ENCODE peak calls at places on chromosomes 3 and 15, in six cellular contexts. One of them, this sample, is unnamed. For H3K36me3, the result is how much of the 10 kb centered on the place peaks cover.

GRCh38 chr3:44359146-44359751 is 20.7 kb downstream of the TCAIM start:
- DNase-seq in CD8-positive, alpha-beta memory T cell: no peak
- DNase-seq in neural progenitor cell: peak
- DNase-seq in CD8-positive, alpha-beta T cell: no peak
- DNase-seq in mesenchymal stem cell: peak
- DNase-seq in PC-3: no peak
- DNase-seq in this sample: no peak

GRCh38 chr3:48426401-48426909 is 3.4 kb downstream of the PLXNB1 start:
- DNase-seq in PC-3: no peak
- DNase-seq in CD8-positive, alpha-beta memory T cell: no peak
- DNase-seq in mesenchymal stem cell: no peak
- DNase-seq in neural progenitor cell: no peak
- DNase-seq in CD8-positive, alpha-beta T cell: no peak
- DNase-seq in this sample: no peak

GRCh38 chr15:58490405-58491150 is 58.8 kb downstream of the LIPC start:
- DNase-seq in neural progenitor cell: no peak
- DNase-seq in PC-3: no peak
- DNase-seq in CD8-positive, alpha-beta memory T cell: no peak
- DNase-seq in mesenchymal stem cell: no peak
- DNase-seq in CD8-positive, alpha-beta T cell: no peak
- DNase-seq in this sample: no peak

GRCh38 chr15:43912991-43913927 is 86.5 kb downstream of the WDR76 start:
- DNase-seq in PC-3: peak
- DNase-seq in CD8-positive, alpha-beta memory T cell: no peak
- DNase-seq in CD8-positive, alpha-beta T cell: no peak
- DNase-seq in mesenchymal stem cell: peak
- DNase-seq in neural progenitor cell: no peak
- DNase-seq in this sample: no peak

GRCh38 chr3:45994661-45995369 is 809 bp downstream of the FYCO1 start:
- DNase-seq in PC-3: peak
- DNase-seq in CD8-positive, alpha-beta memory T cell: peak
- DNase-seq in mesenchymal stem cell: no peak
- DNase-seq in neural progenitor cell: peak
- DNase-seq in CD8-positive, alpha-beta T cell: peak
- DNase-seq in this sample: peak

GRCh38 chr3:18301781-18302180 is 123.4 kb downstream of the SATB1 start:
- DNase-seq in PC-3: no peak
- DNase-seq in neural progenitor cell: no peak
- DNase-seq in CD8-positive, alpha-beta memory T cell: no peak
- DNase-seq in CD8-positive, alpha-beta T cell: no peak
- DNase-seq in mesenchymal stem cell: no peak
- DNase-seq in this sample: no peak

GRCh38 chr3:128784228-128784627 is 58.2 kb downstream of the RAB7A start:
- DNase-seq in CD8-positive, alpha-beta T cell: peak
- DNase-seq in CD8-positive, alpha-beta memory T cell: no peak
- DNase-seq in neural progenitor cell: peak
- DNase-seq in PC-3: no peak
- DNase-seq in mesenchymal stem cell: no peak
- DNase-seq in this sample: peak

GRCh38 chr3:64908292-64908691 is 220.5 kb upstream of the ADAMTS9 start:
- DNase-seq in CD8-positive, alpha-beta memory T cell: no peak
- DNase-seq in neural progenitor cell: no peak
- DNase-seq in CD8-positive, alpha-beta T cell: no peak
- DNase-seq in mesenchymal stem cell: peak
- DNase-seq in PC-3: no peak
- DNase-seq in this sample: no peak

GRCh38 chr3:45214061-45214680 is 11.9 kb downstream of the TMEM158 start:
- DNase-seq in CD8-positive, alpha-beta T cell: no peak
- DNase-seq in neural progenitor cell: no peak
- DNase-seq in mesenchymal stem cell: no peak
- DNase-seq in CD8-positive, alpha-beta memory T cell: no peak
- DNase-seq in PC-3: no peak
- DNase-seq in this sample: no peak

GRCh38 chr15:94834000-94834399 is 602.6 kb downstream of the MCTP2 start:
- DNase-seq in PC-3: no peak
- DNase-seq in mesenchymal stem cell: no peak
- DNase-seq in neural progenitor cell: no peak
- DNase-seq in CD8-positive, alpha-beta T cell: no peak
- DNase-seq in CD8-positive, alpha-beta memory T cell: no peak
- DNase-seq in this sample: no peak

GRCh38 chr3:177995006-177995732 is 541.1 kb upstream of the KCNMB2 start:
- DNase-seq in CD8-positive, alpha-beta memory T cell: no peak
- DNase-seq in neural progenitor cell: no peak
- DNase-seq in mesenchymal stem cell: no peak
- DNase-seq in PC-3: no peak
- DNase-seq in CD8-positive, alpha-beta T cell: no peak
- DNase-seq in this sample: no peak

GRCh38 chr3:178255315-178255714 is 280.9 kb upstream of the KCNMB2 start:
- DNase-seq in neural progenitor cell: no peak
- DNase-seq in CD8-positive, alpha-beta memory T cell: no peak
- DNase-seq in mesenchymal stem cell: peak
- DNase-seq in PC-3: peak
- DNase-seq in CD8-positive, alpha-beta T cell: no peak
- DNase-seq in this sample: no peak

GRCh38 chr15:89326316-89326715 is 8.3 kb downstream of the POLG start:
- DNase-seq in CD8-positive, alpha-beta T cell: peak
- DNase-seq in CD8-positive, alpha-beta memory T cell: no peak
- DNase-seq in mesenchymal stem cell: no peak
- DNase-seq in PC-3: no peak
- DNase-seq in neural progenitor cell: no peak
- DNase-seq in this sample: no peak

GRCh38 chr3:186021673-186022362 is 84.0 kb upstream of the TRA2B start:
- DNase-seq in CD8-positive, alpha-beta T cell: no peak
- DNase-seq in neural progenitor cell: no peak
- DNase-seq in PC-3: peak
- DNase-seq in CD8-positive, alpha-beta memory T cell: no peak
- DNase-seq in mesenchymal stem cell: peak
- DNase-seq in this sample: no peak

GRCh38 chr3:156751461-156752025 is 74.6 kb upstream of the LEKR1 start:
- DNase-seq in CD8-positive, alpha-beta memory T cell: no peak
- DNase-seq in CD8-positive, alpha-beta T cell: no peak
- DNase-seq in neural progenitor cell: peak
- DNase-seq in mesenchymal stem cell: peak
- DNase-seq in PC-3: no peak
- DNase-seq in this sample: no peak

GRCh38 chr3:100082724-100083123 is 31.6 kb downstream of the FILIP1L start:
- DNase-seq in CD8-positive, alpha-beta T cell: no peak
- DNase-seq in mesenchymal stem cell: no peak
- DNase-seq in PC-3: no peak
- DNase-seq in CD8-positive, alpha-beta memory T cell: no peak
- DNase-seq in neural progenitor cell: no peak
- DNase-seq in this sample: no peak

GRCh38 chr3:29696311-29696710 is 415.4 kb downstream of the RBMS3 start:
- DNase-seq in CD8-positive, alpha-beta T cell: no peak
- DNase-seq in neural progenitor cell: no peak
- DNase-seq in PC-3: no peak
- DNase-seq in mesenchymal stem cell: no peak
- DNase-seq in CD8-positive, alpha-beta memory T cell: no peak
- DNase-seq in this sample: no peak
- H3K27ac ChIP-seq in CD8-positive, alpha-beta T cell: no peak
- H3K27ac ChIP-seq in neural progenitor cell: no peak
- H3K27ac ChIP-seq in PC-3: peak
- H3K27ac ChIP-seq in mesenchymal stem cell: peak
- H3K27ac ChIP-seq in CD8-positive, alpha-beta memory T cell: no peak
- H3K27ac ChIP-seq in this sample: no peak

DNA sequence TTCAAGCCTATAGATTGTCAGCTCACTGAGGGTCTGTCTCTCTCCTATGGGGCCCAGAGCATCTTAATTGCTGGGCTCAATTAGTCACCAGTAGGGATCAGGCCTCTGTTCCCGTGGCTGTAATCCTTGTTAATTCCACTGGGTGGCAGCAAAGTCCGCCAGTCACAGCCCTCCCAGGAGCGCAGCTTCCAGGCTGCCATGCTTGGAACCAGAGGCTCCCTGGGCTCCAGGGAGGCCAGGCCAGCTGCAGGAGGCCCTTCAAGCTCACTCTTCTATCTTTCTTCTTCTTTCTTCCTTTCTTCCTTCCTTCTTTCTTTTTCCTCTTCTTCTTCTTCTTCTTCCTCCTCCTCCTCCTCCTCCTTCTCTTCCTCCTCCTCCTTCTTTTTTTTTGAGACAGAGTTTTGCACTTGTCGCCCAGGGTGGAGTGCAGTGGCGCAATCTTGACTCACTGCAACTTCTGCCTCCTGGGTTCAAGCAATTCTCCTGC is 14.4 kb downstream of the RNU5B-1 start:
- DNase-seq in neural progenitor cell: peak
- DNase-seq in mesenchymal stem cell: peak
- DNase-seq in CD8-positive, alpha-beta memory T cell: peak
- DNase-seq in CD8-positive, alpha-beta T cell: peak
- DNase-seq in PC-3: peak
- DNase-seq in this sample: peak
- H3K36me3 ChIP-seq in neural progenitor cell: under half
- H3K36me3 ChIP-seq in mesenchymal stem cell: under half
- H3K36me3 ChIP-seq in CD8-positive, alpha-beta memory T cell: under half
- H3K36me3 ChIP-seq in CD8-positive, alpha-beta T cell: under half
- H3K36me3 ChIP-seq in PC-3: under half
- H3K36me3 ChIP-seq in this sample: under half

GRCh38 chr3:13044496-13045244 is 28.6 kb downstream of the IQSEC1 start:
- DNase-seq in mesenchymal stem cell: no peak
- DNase-seq in CD8-positive, alpha-beta memory T cell: no peak
- DNase-seq in CD8-positive, alpha-beta T cell: no peak
- DNase-seq in PC-3: no peak
- DNase-seq in neural progenitor cell: peak
- DNase-seq in this sample: no peak
- H3K27ac ChIP-seq in mesenchymal stem cell: no peak
- H3K27ac ChIP-seq in CD8-positive, alpha-beta memory T cell: no peak
- H3K27ac ChIP-seq in CD8-positive, alpha-beta T cell: no peak
- H3K27ac ChIP-seq in PC-3: no peak
- H3K27ac ChIP-seq in neural progenitor cell: peak
- H3K27ac ChIP-seq in this sample: no peak

DNA sequence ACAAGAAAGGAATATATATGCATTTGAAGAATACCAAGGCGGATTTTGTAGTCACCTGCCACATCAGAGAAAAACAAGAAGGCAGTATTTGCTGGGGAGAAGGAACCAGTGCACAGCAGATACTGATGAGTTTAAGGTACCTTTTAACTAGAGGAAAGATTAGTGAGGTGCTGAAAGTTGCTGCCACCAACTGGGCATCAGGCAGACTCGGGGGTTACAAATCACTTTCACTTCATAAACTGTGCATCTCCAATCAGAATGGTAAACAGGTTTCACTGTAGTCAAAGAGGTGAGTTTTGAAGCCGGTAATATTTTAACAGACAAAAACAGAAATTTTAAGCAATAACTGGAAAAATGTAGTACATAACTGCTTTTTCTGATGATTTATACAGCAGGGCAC is 4.1 kb downstream of the FBN1 start:
- DNase-seq in mesenchymal stem cell: peak
- DNase-seq in neural progenitor cell: no peak
- DNase-seq in PC-3: peak
- DNase-seq in CD8-positive, alpha-beta memory T cell: no peak
- DNase-seq in CD8-positive, alpha-beta T cell: no peak
- DNase-seq in this sample: peak
- H3K36me3 ChIP-seq in mesenchymal stem cell: under half
- H3K36me3 ChIP-seq in neural progenitor cell: under half
- H3K36me3 ChIP-seq in PC-3: under half
- H3K36me3 ChIP-seq in CD8-positive, alpha-beta memory T cell: under half
- H3K36me3 ChIP-seq in CD8-positive, alpha-beta T cell: under half
- H3K36me3 ChIP-seq in this sample: under half

GRCh38 chr3:152835311-152836102 is 576 bp downstream of the P2RY1 start:
- DNase-seq in neural progenitor cell: peak
- DNase-seq in CD8-positive, alpha-beta memory T cell: no peak
- DNase-seq in mesenchymal stem cell: peak
- DNase-seq in CD8-positive, alpha-beta T cell: no peak
- DNase-seq in PC-3: peak
- DNase-seq in this sample: peak

GRCh38 chr3:152832046-152832445 is 2.9 kb upstream of the P2RY1 start:
- DNase-seq in PC-3: no peak
- DNase-seq in mesenchymal stem cell: no peak
- DNase-seq in CD8-positive, alpha-beta memory T cell: no peak
- DNase-seq in neural progenitor cell: no peak
- DNase-seq in CD8-positive, alpha-beta T cell: no peak
- DNase-seq in this sample: no peak

GRCh38 chr3:152833089-152833488 is 1.8 kb upstream of the P2RY1 start:
- DNase-seq in CD8-positive, alpha-beta T cell: no peak
- DNase-seq in neural progenitor cell: no peak
- DNase-seq in CD8-positive, alpha-beta memory T cell: no peak
- DNase-seq in PC-3: no peak
- DNase-seq in mesenchymal stem cell: no peak
- DNase-seq in this sample: no peak

GRCh38 chr3:152834354-152835310 is at the start of gene P2RY1:
- DNase-seq in mesenchymal stem cell: peak
- DNase-seq in neural progenitor cell: peak
- DNase-seq in PC-3: peak
- DNase-seq in CD8-positive, alpha-beta memory T cell: no peak
- DNase-seq in CD8-positive, alpha-beta T cell: no peak
- DNase-seq in this sample: peak

GRCh38 chr3:152836269-152836668 is 1.3 kb downstream of the P2RY1 start:
- DNase-seq in CD8-positive, alpha-beta T cell: no peak
- DNase-seq in neural progenitor cell: peak
- DNase-seq in mesenchymal stem cell: no peak
- DNase-seq in CD8-positive, alpha-beta memory T cell: no peak
- DNase-seq in PC-3: no peak
- DNase-seq in this sample: no peak
- H3K27ac ChIP-seq in CD8-positive, alpha-beta T cell: no peak
- H3K27ac ChIP-seq in neural progenitor cell: no peak
- H3K27ac ChIP-seq in mesenchymal stem cell: no peak
- H3K27ac ChIP-seq in CD8-positive, alpha-beta memory T cell: peak
- H3K27ac ChIP-seq in PC-3: no peak
- H3K27ac ChIP-seq in this sample: no peak

DNA sequence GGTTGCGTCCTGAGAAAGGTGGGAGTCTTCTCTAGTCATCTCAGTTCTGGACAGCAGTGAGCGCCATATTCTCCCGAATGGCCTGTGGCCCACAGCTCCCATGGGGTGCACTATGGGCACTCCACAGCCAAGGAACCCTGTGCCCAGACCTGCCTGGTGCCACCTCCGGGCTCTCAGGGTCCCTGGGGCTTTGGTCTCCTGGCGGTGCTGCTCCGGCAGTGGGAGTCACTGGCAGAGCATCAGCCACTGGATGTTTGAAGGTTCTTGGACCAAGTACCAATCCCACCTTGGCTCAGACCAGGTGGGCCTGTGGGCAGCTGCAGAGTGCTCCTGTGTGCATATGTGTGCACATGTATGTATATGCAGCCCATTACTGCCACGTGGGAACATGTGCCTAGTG is 68.3 kb upstream of the RPL32 start:
- DNase-seq in CD8-positive, alpha-beta T cell: no peak
- DNase-seq in PC-3: no peak
- DNase-seq in CD8-positive, alpha-beta memory T cell: no peak
- DNase-seq in neural progenitor cell: no peak
- DNase-seq in mesenchymal stem cell: no peak
- DNase-seq in this sample: no peak
- H3K36me3 ChIP-seq in CD8-positive, alpha-beta T cell: half or more
- H3K36me3 ChIP-seq in PC-3: under half
- H3K36me3 ChIP-seq in CD8-positive, alpha-beta memory T cell: half or more
- H3K36me3 ChIP-seq in neural progenitor cell: under half
- H3K36me3 ChIP-seq in mesenchymal stem cell: half or more
- H3K36me3 ChIP-seq in this sample: half or more

This sample was measured in WERI-Rb-1.